ENCODE peak calls at places on chromosomes 7 and 10, in eight cellular contexts. C is mammary epithelial cell, T is IMR-90, J is esophagus squamous epithelium, F is heart left ventricle, Q is SJCRH30, D is astrocyte, W is upper lobe of right lung. K is an unnamed sample. For H3K9me3 and H3K4me1, the result is how much of the 10 kb centered on the place peaks cover.

GRCh38 chr7:70477051-70478010 is 654.6 kb upstream of the GALNT17 start:
- DNase-seq in C (peak), T (no peak), J (no peak), F (no peak), Q (no peak), D (peak), W (no peak), K (no peak)

GRCh38 chr7:107860981-107861652 is 29.9 kb upstream of the DLD start:
- DNase-seq in C (peak), T (peak), J (no peak), F (no peak), Q (no peak), D (peak), W (no peak), K (no peak)

GRCh38 chr7:55065079-55065478 is 46.3 kb downstream of the EGFR start:
- DNase-seq in C (peak), T (peak), J (no peak), F (no peak), Q (peak), D (peak), W (no peak), K (no peak)

GRCh38 chr7:116361767-116362166 is 137.8 kb upstream of the CAV2 start:
- DNase-seq in C (no peak), T (no peak), J (no peak), F (no peak), Q (no peak), D (no peak), W (no peak), K (no peak)

GRCh38 chr10:127450644-127451043 is 98.5 kb upstream of the NPS start:
- DNase-seq in C (no peak), T (no peak), J (no peak), F (no peak), Q (no peak), D (no peak), W (peak), K (peak)

GRCh38 chr7:79332091-79332490 is 121.4 kb downstream of the MAGI2 start:
- DNase-seq in C (no peak), T (no peak), J (no peak), F (no peak), Q (no peak), D (no peak), W (no peak), K (no peak)

GRCh38 chr10:13815766-13816165 is 229.0 kb downstream of the PRPF18 start:
- DNase-seq in C (peak), T (peak), J (no peak), F (no peak), Q (no peak), D (peak), W (no peak), K (no peak)

GRCh38 chr7:158613481-158613880 is 25.9 kb upstream of the PTPRN2 start:
- DNase-seq in C (no peak), T (no peak), J (no peak), F (no peak), Q (no peak), D (peak), W (no peak), K (no peak)

GRCh38 chr10:15068802-15069201 is 19.8 kb downstream of the ACBD7 start:
- DNase-seq in C (peak), T (peak), J (no peak), F (no peak), Q (peak), D (peak), W (no peak), K (no peak)

GRCh38 chr10:48745662-48746245 is 61.1 kb downstream of the WDFY4 start:
- DNase-seq in C (no peak), T (no peak), J (no peak), F (no peak), Q (no peak), D (no peak), W (no peak), K (no peak)

GRCh38 chr10:112778579-112778978 is 171.5 kb upstream of the TCF7L2 start:
- DNase-seq in C (no peak), T (peak), J (no peak), F (no peak), Q (no peak), D (peak), W (no peak), K (no peak)

DNA sequence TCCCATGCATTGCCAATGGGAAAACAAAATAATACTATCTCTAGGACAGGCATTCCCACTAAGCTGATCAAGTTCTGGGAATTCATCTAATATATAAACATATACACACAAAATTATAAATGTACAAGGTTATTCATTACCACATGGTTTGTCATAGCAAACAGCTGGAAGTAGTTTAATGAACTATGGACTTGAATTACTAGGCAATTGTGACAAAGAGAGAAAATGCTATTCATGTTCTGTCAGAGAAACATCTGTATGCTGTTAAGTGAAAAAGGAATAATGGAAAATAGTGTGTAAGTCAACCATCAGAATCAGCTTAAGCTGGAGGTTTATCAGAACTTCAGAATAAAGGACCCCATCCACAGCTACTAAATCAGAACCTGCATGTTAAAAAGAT is 2.8 kb downstream of the ZNF248 start:
- DNase-seq in C (no peak), T (no peak), J (no peak), F (no peak), Q (no peak), D (no peak), W (no peak), K (no peak)
- H3K9me3 ChIP-seq in C (under half), T (under half), J (under half), F (under half), Q (under half), D (under half), W (under half), K (under half)

GRCh38 chr7:76037310-76037709 is 10.5 kb downstream of the STYXL1 start:
- DNase-seq in C (peak), T (peak), J (no peak), F (no peak), Q (no peak), D (peak), W (no peak), K (no peak)
- H3K27ac ChIP-seq in C (no peak), T (peak), J (no peak), F (no peak), Q (no peak), D (no peak), W (no peak), K (no peak)

GRCh38 chr7:44618754-44619153 is 12.3 kb downstream of the OGDH start:
- DNase-seq in C (peak), T (no peak), J (no peak), F (no peak), Q (no peak), D (no peak), W (no peak), K (no peak)

GRCh38 chr7:44622342-44623151 is 16.1 kb downstream of the OGDH start:
- DNase-seq in C (no peak), T (peak), J (no peak), F (no peak), Q (peak), D (no peak), W (no peak), K (no peak)

GRCh38 chr7:44625899-44626511 is 19.6 kb downstream of the OGDH start:
- DNase-seq in C (no peak), T (no peak), J (no peak), F (no peak), Q (no peak), D (no peak), W (no peak), K (no peak)

GRCh38 chr7:44626620-44627019 is 20.2 kb downstream of the OGDH start:
- DNase-seq in C (no peak), T (no peak), J (no peak), F (no peak), Q (no peak), D (no peak), W (no peak), K (no peak)

GRCh38 chr7:44624306-44624705 is 17.9 kb downstream of the OGDH start:
- DNase-seq in C (no peak), T (no peak), J (no peak), F (no peak), Q (no peak), D (no peak), W (no peak), K (no peak)
- H3K4me1 ChIP-seq in C (under half), T (under half), J (under half), F (under half), Q (under half), D (under half), W (half or more), K (half or more)

GRCh38 chr10:79402951-79403350 is 42.5 kb downstream of the ZCCHC24 start:
- DNase-seq in C (no peak), T (no peak), J (no peak), F (no peak), Q (peak), D (no peak), W (no peak), K (peak)
- H3K9me3 ChIP-seq in C (under half), T (under half), J (under half), F (under half), Q (under half), D (under half), W (under half), K (under half)

K was measured in lower lobe of right lung.